ENCODE peak calls at places on chromosomes 5 and 9, in seven cellular contexts. S is HEK293T, F is WTC11, D is K562, Z is HepG2, H is H1, P is GM12878. M is an unnamed sample.
A peak's percentile ranks its signal among the peaks of the same experiment; 100 is the strongest.

GRCh38 chr5:139579-140442 is 47.8 kb downstream of the PLEKHG4B start:
- DNase-seq in P (no peak), D (no peak), S (no peak), H (no peak), F (no peak), Z (no peak), M (no peak)

GRCh38 chr5:35651002-35651756 is 33.5 kb downstream of the SPEF2 start:
- DNase-seq in D (no peak), H (peak; percentile 3), S (peak; percentile 37), F (peak; percentile 59), Z (peak; percentile 32), P (no peak), M (peak; percentile 24)

GRCh38 chr5:55141945-55142690 is 17.9 kb upstream of the GPX8 start:
- DNase-seq in S (no peak), Z (no peak), H (no peak), F (no peak), P (no peak), D (no peak), M (no peak)

GRCh38 chr9:37970301-37971106 is 66.6 kb upstream of the SLC25A51 start:
- DNase-seq in P (no peak), S (no peak), H (no peak), D (no peak), F (no peak), Z (no peak), M (no peak)

GRCh38 chr5:8949908-8950307 is 596.0 kb downstream of the SEMA5A start:
- DNase-seq in Z (no peak), D (no peak), P (peak; percentile 71), H (no peak), S (no peak), F (no peak), M (no peak)

GRCh38 chr9:137045294-137046093 is 483 bp downstream of the NPDC1 start:
- DNase-seq in F (peak; percentile 59), Z (no peak), D (no peak), S (peak; percentile 61), H (no peak), P (no peak), M (no peak)

GRCh38 chr5:176542135-176542595 is 5.0 kb upstream of the RNF44 start:
- DNase-seq in H (no peak), S (no peak), P (no peak), Z (no peak), D (peak; percentile 61), F (peak; percentile 67), M (no peak)

GRCh38 chr9:96344458-96345180 is 38.9 kb downstream of the SLC35D2 start:
- DNase-seq in F (no peak), S (peak; percentile 27), D (peak; percentile 81), P (no peak), H (no peak), Z (peak; percentile 84), M (peak; percentile 73)

GRCh38 chr9:97742545-97742944 is 45.4 kb upstream of the XPA start:
- DNase-seq in S (no peak), Z (no peak), F (no peak), D (peak; percentile 24), P (no peak), H (no peak), M (no peak)

GRCh38 chr9:81829201-81829882 is 98.9 kb upstream of the SPATA31D4 start:
- DNase-seq in D (no peak), S (no peak), P (no peak), F (peak; percentile 20), Z (no peak), H (no peak), M (no peak)

GRCh38 chr5:53200309-53200708 is 90.8 kb upstream of the MOCS2 start:
- DNase-seq in Z (no peak), F (no peak), P (no peak), D (no peak), H (no peak), S (no peak), M (no peak)

GRCh38 chr5:180126716-180127681 is 55.4 kb upstream of the RNF130 start:
- DNase-seq in D (peak; percentile 69), Z (no peak), H (no peak), F (peak; percentile 69), S (peak; percentile 86), P (no peak), M (no peak)

GRCh38 chr9:88110026-88110425 is 28.2 kb downstream of the SPATA31C2 start:
- DNase-seq in F (no peak), H (no peak), P (no peak), D (no peak), S (no peak), Z (no peak), M (no peak)

GRCh38 chr9:118829334-118829733 is 539.9 kb downstream of the BRINP1 start:
- DNase-seq in P (no peak), D (no peak), S (no peak), Z (no peak), H (no peak), F (no peak), M (no peak)

GRCh38 chr9:130451509-130452388 is 7.0 kb downstream of the ASS1 start:
- DNase-seq in P (no peak), F (peak; percentile 80), Z (peak; percentile 61), D (peak; percentile 67), H (no peak), S (peak; percentile 82), M (no peak)

DNA sequence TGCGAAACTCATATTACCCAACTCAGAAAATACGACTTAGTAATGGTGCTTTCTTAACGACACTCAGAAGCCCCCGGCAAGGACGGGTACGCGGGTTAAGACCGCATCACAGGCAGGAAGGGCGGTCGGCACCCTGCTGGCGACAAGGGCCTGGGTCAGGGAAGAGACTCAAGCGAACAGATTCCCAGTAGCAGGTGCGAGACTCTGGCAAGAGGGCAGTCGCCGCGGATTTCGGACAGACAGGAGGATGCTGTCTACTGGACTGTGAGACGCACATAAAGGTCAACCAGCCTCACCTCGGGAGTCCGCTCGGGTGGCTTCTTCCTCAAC is 398 bp downstream of the RAPGEF6 start:
- DNase-seq in S (peak; percentile 61), H (peak; percentile 46), F (peak; percentile 83), P (no peak), Z (peak; percentile 65), D (peak; percentile 52), M (peak; percentile 27)
- TF ChIP-seq SP1 in S (no peak), H (no peak), F (no peak), P (no peak), Z (no peak), D (no peak), M (no peak)

GRCh38 chr5:172758836-172759149 is 12.2 kb downstream of the DUSP1 start:
- DNase-seq in D (no peak), H (no peak), Z (no peak), S (no peak), P (no peak), F (no peak), M (no peak)

GRCh38 chr5:172760136-172760535 is 10.9 kb downstream of the DUSP1 start:
- DNase-seq in Z (no peak), F (no peak), P (no peak), S (no peak), D (no peak), H (no peak), M (no peak)

GRCh38 chr5:172757394-172758010 is 13.5 kb downstream of the DUSP1 start:
- DNase-seq in Z (no peak), H (no peak), S (no peak), F (no peak), D (no peak), P (no peak), M (no peak)

GRCh38 chr5:172756764-172757393 is 14.1 kb downstream of the DUSP1 start:
- DNase-seq in D (no peak), H (no peak), Z (no peak), P (no peak), S (no peak), F (no peak), M (no peak)

DNA sequence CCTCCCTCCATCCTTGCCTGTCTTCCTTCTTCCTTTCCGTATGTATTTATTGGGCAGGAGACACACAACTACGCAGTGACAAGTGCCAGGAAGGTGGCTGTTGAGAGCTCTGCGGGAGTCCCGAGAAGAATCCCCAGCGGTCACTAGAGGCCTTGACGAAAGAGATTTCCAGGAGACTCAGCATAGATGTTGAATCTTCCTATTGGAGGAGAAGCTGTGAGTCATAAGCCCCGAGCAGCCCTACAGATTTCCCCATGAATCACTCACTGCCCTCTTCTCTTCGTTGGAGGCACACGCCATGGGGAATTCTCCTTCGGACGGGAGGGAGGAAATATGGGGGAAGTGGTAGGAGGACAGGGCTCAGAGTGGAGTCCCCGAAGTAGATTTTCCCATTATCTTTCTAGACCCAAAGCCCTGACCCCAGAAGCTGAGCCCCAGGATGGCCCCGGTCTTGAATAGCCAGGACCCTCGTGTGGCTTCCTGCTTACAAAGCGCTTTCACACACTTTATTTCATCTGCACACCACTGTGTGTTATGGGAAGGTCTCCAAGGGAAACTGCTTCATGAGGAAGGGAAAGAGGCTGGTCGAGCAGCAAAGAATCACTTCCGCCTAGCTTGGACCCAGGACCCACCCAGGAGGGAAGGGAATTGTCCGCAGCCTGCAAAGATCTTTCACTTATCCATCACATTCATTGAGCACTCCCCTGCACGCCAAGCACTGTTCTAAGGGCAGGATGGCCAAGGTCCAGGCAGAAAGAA is 12.7 kb downstream of the DUSP1 start:
- DNase-seq in H (no peak), P (no peak), F (no peak), S (no peak), Z (no peak), D (peak; percentile 66), M (no peak)
- TF ChIP-seq SP1 in H (no peak), P (no peak), F (no peak), S (no peak), Z (no peak), D (no peak), M (no peak)

DNA sequence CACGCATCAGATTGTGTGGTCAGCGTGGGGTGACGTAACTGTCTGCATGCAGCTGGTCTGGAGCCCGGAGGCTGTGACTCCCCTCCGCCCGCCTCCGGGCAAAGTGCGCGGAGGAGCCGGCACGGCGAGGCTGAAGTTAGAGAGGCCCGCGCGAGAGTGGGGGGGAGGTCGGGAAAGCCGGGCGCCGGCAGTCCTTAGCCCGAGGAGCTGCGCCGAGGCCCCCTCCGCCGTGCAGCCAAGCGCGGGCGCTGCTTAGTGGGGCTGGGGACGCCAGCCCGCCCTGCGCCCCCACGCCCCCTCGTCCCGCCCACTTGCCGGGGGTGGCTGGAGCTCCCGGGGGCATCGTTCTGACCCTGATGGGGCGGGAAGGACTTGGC is 422 bp downstream of the NINJ1 start:
- DNase-seq in P (no peak), Z (peak; percentile 79), D (peak; percentile 74), S (peak; percentile 60), H (no peak), F (peak; percentile 58), M (no peak)
- TF ChIP-seq SP1 in P (peak; percentile 6), Z (no peak), D (peak; percentile 6), S (no peak), H (no peak), F (no peak), M (no peak)

GRCh38 chr5:139635191-139635590 is 13.0 kb upstream of the CXXC5 start:
- DNase-seq in Z (no peak), H (no peak), D (no peak), P (no peak), F (no peak), S (no peak), M (no peak)

GRCh38 chr5:139636207-139636792 is 11.8 kb upstream of the CXXC5 start:
- DNase-seq in P (peak; percentile 97), H (no peak), S (no peak), F (no peak), Z (no peak), D (peak; percentile 44), M (no peak)

GRCh38 chr5:139636975-139637408 is 11.2 kb upstream of the CXXC5 start:
- DNase-seq in F (no peak), P (peak; percentile 80), Z (no peak), H (no peak), D (no peak), S (no peak), M (no peak)

GRCh38 chr5:139634541-139634940 is 13.6 kb upstream of the CXXC5 start:
- DNase-seq in H (no peak), D (no peak), Z (no peak), F (no peak), S (no peak), P (no peak), M (no peak)

GRCh38 chr5:139635606-139636206 is 12.4 kb upstream of the CXXC5 start:
- DNase-seq in D (peak; percentile 84), H (no peak), P (no peak), F (peak; percentile 67), Z (peak; percentile 70), S (no peak), M (no peak)
- TF ChIP-seq SP1 in D (peak; percentile 71), H (no peak), P (peak; percentile 18), F (no peak), Z (no peak), S (no peak), M (no peak)

M was measured in HCT116.